ENCODE peak calls at places on chromosomes 11 and 22, in five cellular contexts. One of them, this sample, is unnamed. For H3K9me3, the result is how much of the 10 kb centered on the place peaks cover.

GRCh38 chr11:57476883-57477506 is 16.7 kb downstream of the RTN4RL2 start:
- DNase-seq in transverse colon: peak
- DNase-seq in heart left ventricle: no peak
- DNase-seq in SJCRH30: no peak
- DNase-seq in left ventricle myocardium inferior: no peak
- DNase-seq in this sample: no peak

GRCh38 chr22:37077802-37078448 is 26.4 kb downstream of the KCTD17 start:
- DNase-seq in transverse colon: peak
- DNase-seq in heart left ventricle: peak
- DNase-seq in SJCRH30: no peak
- DNase-seq in left ventricle myocardium inferior: peak
- DNase-seq in this sample: peak

GRCh38 chr11:72326151-72326842 is 82.3 kb upstream of the PHOX2A start:
- DNase-seq in left ventricle myocardium inferior: no peak
- DNase-seq in SJCRH30: peak
- DNase-seq in transverse colon: no peak
- DNase-seq in heart left ventricle: no peak
- DNase-seq in this sample: no peak

GRCh38 chr11:88886796-88887195 is 179.0 kb downstream of the GRM5 start:
- DNase-seq in SJCRH30: peak
- DNase-seq in heart left ventricle: no peak
- DNase-seq in left ventricle myocardium inferior: no peak
- DNase-seq in transverse colon: peak
- DNase-seq in this sample: peak

GRCh38 chr11:128299132-128299726 is 288.1 kb downstream of the ETS1 start:
- DNase-seq in heart left ventricle: no peak
- DNase-seq in left ventricle myocardium inferior: no peak
- DNase-seq in transverse colon: no peak
- DNase-seq in SJCRH30: peak
- DNase-seq in this sample: no peak

GRCh38 chr11:62452261-62452660 is 33.4 kb downstream of the SCGB1A1 start:
- DNase-seq in transverse colon: no peak
- DNase-seq in left ventricle myocardium inferior: no peak
- DNase-seq in heart left ventricle: no peak
- DNase-seq in SJCRH30: no peak
- DNase-seq in this sample: no peak

GRCh38 chr11:282630-283360 is 4.6 kb downstream of the NLRP6 start:
- DNase-seq in transverse colon: no peak
- DNase-seq in left ventricle myocardium inferior: no peak
- DNase-seq in heart left ventricle: peak
- DNase-seq in SJCRH30: no peak
- DNase-seq in this sample: no peak

GRCh38 chr22:28829358-28830181 is 29.2 kb upstream of the XBP1 start:
- DNase-seq in heart left ventricle: peak
- DNase-seq in SJCRH30: peak
- DNase-seq in left ventricle myocardium inferior: peak
- DNase-seq in transverse colon: peak
- DNase-seq in this sample: peak

GRCh38 chr11:40380871-40381270 is 1078.6 kb downstream of the LRRC4C start:
- DNase-seq in transverse colon: no peak
- DNase-seq in SJCRH30: no peak
- DNase-seq in left ventricle myocardium inferior: no peak
- DNase-seq in heart left ventricle: no peak
- DNase-seq in this sample: no peak

GRCh38 chr11:128690746-128691091 is 3.2 kb upstream of the FLI1 start:
- DNase-seq in transverse colon: no peak
- DNase-seq in SJCRH30: no peak
- DNase-seq in heart left ventricle: no peak
- DNase-seq in left ventricle myocardium inferior: no peak
- DNase-seq in this sample: no peak

GRCh38 chr11:10379022-10379421 is 74.1 kb downstream of the ADM start:
- DNase-seq in left ventricle myocardium inferior: no peak
- DNase-seq in heart left ventricle: no peak
- DNase-seq in SJCRH30: peak
- DNase-seq in transverse colon: no peak
- DNase-seq in this sample: no peak

GRCh38 chr11:126083829-126084607 is 21.4 kb upstream of the CDON start:
- DNase-seq in SJCRH30: peak
- DNase-seq in left ventricle myocardium inferior: no peak
- DNase-seq in heart left ventricle: no peak
- DNase-seq in transverse colon: no peak
- DNase-seq in this sample: no peak

GRCh38 chr11:5488385-5488784 is at the start of gene OR52D1:
- DNase-seq in SJCRH30: no peak
- DNase-seq in left ventricle myocardium inferior: no peak
- DNase-seq in transverse colon: no peak
- DNase-seq in heart left ventricle: no peak
- DNase-seq in this sample: no peak

GRCh38 chr11:8822476-8822875 is 88.5 kb upstream of the AKIP1 start:
- DNase-seq in left ventricle myocardium inferior: no peak
- DNase-seq in transverse colon: no peak
- DNase-seq in SJCRH30: no peak
- DNase-seq in heart left ventricle: no peak
- DNase-seq in this sample: no peak

GRCh38 chr11:72652871-72653615 is 21.2 kb downstream of the PDE2A start:
- DNase-seq in heart left ventricle: no peak
- DNase-seq in transverse colon: no peak
- DNase-seq in SJCRH30: no peak
- DNase-seq in left ventricle myocardium inferior: no peak
- DNase-seq in this sample: no peak

GRCh38 chr22:37747715-37748100 is 50.9 kb downstream of the TRIOBP start:
- DNase-seq in left ventricle myocardium inferior: no peak
- DNase-seq in transverse colon: no peak
- DNase-seq in heart left ventricle: no peak
- DNase-seq in SJCRH30: no peak
- DNase-seq in this sample: no peak

GRCh38 chr11:92702771-92703170 is 266.7 kb upstream of the MTNR1B start:
- DNase-seq in SJCRH30: no peak
- DNase-seq in left ventricle myocardium inferior: no peak
- DNase-seq in transverse colon: no peak
- DNase-seq in heart left ventricle: no peak
- DNase-seq in this sample: no peak

GRCh38 chr11:112366777-112367176 is 106.1 kb upstream of the PLET1 start:
- DNase-seq in SJCRH30: no peak
- DNase-seq in transverse colon: no peak
- DNase-seq in left ventricle myocardium inferior: no peak
- DNase-seq in heart left ventricle: no peak
- DNase-seq in this sample: peak

GRCh38 chr22:25363474-25363873 is 144.0 kb downstream of the CRYBB2 start:
- DNase-seq in heart left ventricle: no peak
- DNase-seq in SJCRH30: no peak
- DNase-seq in transverse colon: no peak
- DNase-seq in left ventricle myocardium inferior: no peak
- DNase-seq in this sample: no peak

GRCh38 chr22:39926175-39927152 is 25.6 kb downstream of the GRAP2 start:
- DNase-seq in transverse colon: peak
- DNase-seq in left ventricle myocardium inferior: no peak
- DNase-seq in heart left ventricle: no peak
- DNase-seq in SJCRH30: no peak
- DNase-seq in this sample: no peak

GRCh38 chr22:45680932-45681700 is 9.5 kb downstream of the ATXN10 start:
- DNase-seq in SJCRH30: no peak
- DNase-seq in transverse colon: no peak
- DNase-seq in left ventricle myocardium inferior: no peak
- DNase-seq in heart left ventricle: no peak
- DNase-seq in this sample: no peak

GRCh38 chr22:45676024-45676423 is 4.4 kb downstream of the ATXN10 start:
- DNase-seq in SJCRH30: no peak
- DNase-seq in heart left ventricle: no peak
- DNase-seq in left ventricle myocardium inferior: no peak
- DNase-seq in transverse colon: no peak
- DNase-seq in this sample: no peak

GRCh38 chr22:45682069-45682468 is 10.4 kb downstream of the ATXN10 start:
- DNase-seq in SJCRH30: no peak
- DNase-seq in left ventricle myocardium inferior: no peak
- DNase-seq in transverse colon: no peak
- DNase-seq in heart left ventricle: no peak
- DNase-seq in this sample: no peak

GRCh38 chr22:45677060-45677459 is 5.4 kb downstream of the ATXN10 start:
- DNase-seq in left ventricle myocardium inferior: no peak
- DNase-seq in SJCRH30: no peak
- DNase-seq in transverse colon: no peak
- DNase-seq in heart left ventricle: no peak
- DNase-seq in this sample: no peak

DNA sequence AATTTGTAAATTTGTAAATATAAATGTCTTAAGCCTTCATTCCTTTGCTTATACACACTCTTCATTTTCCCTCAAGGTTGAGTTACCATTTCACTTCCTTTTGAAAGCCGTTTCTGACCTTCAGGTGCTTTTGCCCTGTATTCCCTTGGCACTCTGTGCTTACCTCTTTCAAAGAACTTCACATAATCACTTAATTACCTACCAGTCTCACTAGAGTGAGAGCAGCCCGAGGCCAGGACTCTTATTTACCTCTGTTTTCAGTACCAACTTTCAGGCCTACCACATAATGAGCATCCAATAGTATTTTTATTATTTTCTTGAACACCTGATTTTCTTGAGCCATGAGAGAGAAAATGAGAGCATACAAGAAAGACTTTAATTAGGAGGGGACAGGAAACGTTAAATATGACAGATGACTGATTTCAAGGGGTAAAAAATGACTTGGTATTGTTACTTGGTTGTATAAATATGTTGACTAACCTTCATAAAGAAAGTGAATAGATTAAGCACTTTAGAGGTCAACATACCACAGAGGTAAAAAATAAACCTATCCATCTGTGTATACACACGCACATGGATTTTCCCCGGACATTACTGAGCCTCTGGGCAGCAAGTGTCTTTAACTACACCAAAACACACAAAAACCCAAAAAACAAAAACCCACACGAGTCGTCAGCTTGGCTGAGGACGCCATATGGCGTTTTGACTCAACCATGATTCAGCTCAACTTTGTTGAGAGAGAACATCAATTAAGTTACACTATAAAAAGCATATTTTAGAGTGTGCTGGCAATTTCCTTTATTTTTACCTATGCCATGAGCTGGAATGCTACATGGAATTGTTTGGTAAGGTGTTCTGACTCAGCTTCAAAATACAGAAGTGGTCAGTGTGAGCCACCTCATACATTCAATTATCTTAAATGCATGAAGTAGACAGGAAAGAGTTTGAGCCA is 7.6 kb downstream of the ATXN10 start:
- DNase-seq in left ventricle myocardium inferior: no peak
- DNase-seq in SJCRH30: no peak
- DNase-seq in transverse colon: no peak
- DNase-seq in heart left ventricle: no peak
- DNase-seq in this sample: peak
- H3K4me3 ChIP-seq in left ventricle myocardium inferior: no peak
- H3K4me3 ChIP-seq in SJCRH30: no peak
- H3K4me3 ChIP-seq in transverse colon: no peak
- H3K4me3 ChIP-seq in heart left ventricle: no peak
- H3K4me3 ChIP-seq in this sample: no peak

DNA sequence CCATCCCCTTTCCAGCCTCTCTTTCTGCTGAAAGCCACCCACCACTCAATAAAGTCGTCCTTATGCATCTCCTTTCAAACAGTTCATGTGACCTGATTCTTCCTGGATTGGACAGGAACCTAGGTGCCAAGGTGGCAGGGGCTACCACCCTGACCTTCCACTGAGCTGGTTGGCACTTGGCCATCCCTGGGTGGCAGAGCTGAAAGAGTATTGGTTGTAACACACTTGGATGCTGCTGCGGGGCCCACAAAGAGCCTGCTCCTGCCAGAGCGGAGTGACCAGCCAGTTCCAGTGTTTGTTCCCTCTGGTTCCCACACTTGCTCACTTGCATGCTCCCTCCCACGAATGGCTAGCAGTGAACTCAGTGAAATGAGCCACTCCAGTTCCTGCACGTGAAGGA is 57.2 kb upstream of the OR4C15 start:
- DNase-seq in transverse colon: no peak
- DNase-seq in SJCRH30: no peak
- DNase-seq in left ventricle myocardium inferior: no peak
- DNase-seq in heart left ventricle: no peak
- DNase-seq in this sample: no peak
- H3K9me3 ChIP-seq in transverse colon: under half
- H3K9me3 ChIP-seq in SJCRH30: under half
- H3K9me3 ChIP-seq in left ventricle myocardium inferior: half or more
- H3K9me3 ChIP-seq in heart left ventricle: under half
- H3K9me3 ChIP-seq in this sample: under half

GRCh38 chr11:31810779-31811647 is at the start of gene PAX6:
- DNase-seq in SJCRH30: peak
- DNase-seq in transverse colon: peak
- DNase-seq in heart left ventricle: no peak
- DNase-seq in left ventricle myocardium inferior: no peak
- DNase-seq in this sample: peak

GRCh38 chr11:31813961-31814868 is 3.1 kb upstream of the PAX6 start:
- DNase-seq in heart left ventricle: no peak
- DNase-seq in transverse colon: no peak
- DNase-seq in left ventricle myocardium inferior: no peak
- DNase-seq in SJCRH30: no peak
- DNase-seq in this sample: peak

GRCh38 chr11:31809857-31810778 is 1.0 kb downstream of the PAX6 start:
- DNase-seq in SJCRH30: peak
- DNase-seq in transverse colon: no peak
- DNase-seq in left ventricle myocardium inferior: no peak
- DNase-seq in heart left ventricle: no peak
- DNase-seq in this sample: peak

GRCh38 chr11:31813242-31813960 is 2.3 kb upstream of the PAX6 start:
- DNase-seq in transverse colon: no peak
- DNase-seq in left ventricle myocardium inferior: no peak
- DNase-seq in SJCRH30: no peak
- DNase-seq in heart left ventricle: no peak
- DNase-seq in this sample: no peak

GRCh38 chr11:31812392-31813241 is 1.5 kb upstream of the PAX6 start:
- DNase-seq in transverse colon: no peak
- DNase-seq in SJCRH30: no peak
- DNase-seq in heart left ventricle: no peak
- DNase-seq in left ventricle myocardium inferior: no peak
- DNase-seq in this sample: peak
- H3K4me3 ChIP-seq in transverse colon: peak
- H3K4me3 ChIP-seq in SJCRH30: no peak
- H3K4me3 ChIP-seq in heart left ventricle: peak
- H3K4me3 ChIP-seq in left ventricle myocardium inferior: peak
- H3K4me3 ChIP-seq in this sample: peak

DNA sequence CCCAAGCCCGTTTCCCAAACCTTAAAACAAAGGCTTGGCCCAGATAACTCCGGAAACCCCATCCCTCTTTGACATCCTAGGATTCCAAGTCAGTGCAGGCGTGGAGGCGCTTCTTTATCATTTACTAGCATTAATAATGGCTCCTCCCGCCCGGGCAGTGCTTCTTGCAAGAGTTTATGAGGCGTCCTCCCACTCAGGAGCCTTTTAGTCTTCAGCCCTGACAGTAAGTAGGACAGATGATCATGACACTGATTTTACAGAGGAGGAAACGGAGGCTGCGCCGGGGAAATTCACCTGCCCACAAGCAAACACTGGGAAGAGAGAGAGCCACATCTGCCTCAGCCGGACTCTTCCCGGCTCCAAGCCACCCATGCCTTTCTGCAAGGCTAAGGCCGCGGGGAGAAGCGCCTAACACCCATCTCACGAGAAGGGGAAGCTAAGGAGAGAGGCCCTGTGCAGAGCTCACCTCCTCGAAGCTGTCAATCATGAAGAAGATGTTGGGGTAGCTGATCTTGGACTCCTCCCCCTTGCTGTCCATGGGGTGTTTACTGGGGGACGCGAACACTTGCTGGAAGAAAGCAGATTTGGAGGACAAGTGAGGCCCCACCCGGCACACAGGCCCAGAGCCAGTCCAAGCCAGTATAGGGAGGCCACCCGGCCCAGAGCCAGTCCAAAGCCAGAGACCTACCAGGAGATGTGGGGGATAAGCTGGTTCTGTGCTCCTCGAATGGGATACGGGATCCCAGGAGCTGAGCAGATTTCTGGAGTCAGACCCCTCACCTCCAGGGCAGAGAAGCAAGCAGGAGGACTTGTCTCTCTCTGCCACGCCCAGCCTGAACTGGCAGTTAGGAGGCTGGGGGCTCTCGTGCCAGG is 35.7 kb downstream of the KIAA0930 start:
- DNase-seq in transverse colon: no peak
- DNase-seq in SJCRH30: no peak
- DNase-seq in heart left ventricle: no peak
- DNase-seq in left ventricle myocardium inferior: no peak
- DNase-seq in this sample: no peak
- H3K9me3 ChIP-seq in transverse colon: under half
- H3K9me3 ChIP-seq in SJCRH30: under half
- H3K9me3 ChIP-seq in heart left ventricle: under half
- H3K9me3 ChIP-seq in left ventricle myocardium inferior: under half
- H3K9me3 ChIP-seq in this sample: under half